ENCODE peak calls at places on chromosomes 4 and X, in eight cellular contexts. V, N, Q, Y, O, Z, E and M are unnamed samples.

GRCh38 chr4:166421556-166422156 is 548.6 kb downstream of the TLL1 start:
- DNase-seq in V (no peak), N (no peak), Q (no peak), Y (no peak), O (peak; percentile 94), Z (no peak), E (no peak), M (no peak)

GRCh38 chrX:9311411-9312160 is 153.3 kb upstream of the TBL1X start:
- DNase-seq in V (no peak), N (no peak), Q (no peak), Y (no peak), O (no peak), Z (no peak), E (no peak), M (no peak)

GRCh38 chr4:4555916-4556315 is 14.1 kb upstream of the STX18 start:
- DNase-seq in V (no peak), N (no peak), Q (no peak), Y (no peak), O (no peak), Z (no peak), E (no peak), M (no peak)

GRCh38 chrX:44898411-44899221 is 25.6 kb downstream of the KDM6A start:
- DNase-seq in V (no peak), N (no peak), Q (no peak), Y (peak; percentile 8), O (no peak), Z (no peak), E (no peak), M (no peak)

GRCh38 chrX:68832516-68833447 is 4.0 kb downstream of the EFNB1 start:
- DNase-seq in V (no peak), N (peak; percentile 9), Q (no peak), Y (no peak), O (no peak), Z (no peak), E (no peak), M (peak; percentile 16)

GRCh38 chrX:99522450-99522849 is 887.6 kb downstream of the PCDH19 start:
- DNase-seq in V (no peak), N (no peak), Q (no peak), Y (no peak), O (no peak), Z (no peak), E (no peak), M (no peak)

GRCh38 chr4:157075401-157075800 is 549 bp upstream of the GLRB start:
- DNase-seq in V (no peak), N (no peak), Q (no peak), Y (no peak), O (no peak), Z (no peak), E (no peak), M (no peak)

GRCh38 chrX:154695913-154696312 is 42.5 kb upstream of the CTAG2 start:
- DNase-seq in V (no peak), N (no peak), Q (no peak), Y (no peak), O (no peak), Z (no peak), E (no peak), M (no peak)

GRCh38 chr4:124806403-124806802 is 93.9 kb upstream of the ANKRD50 start:
- DNase-seq in V (no peak), N (no peak), Q (no peak), Y (no peak), O (no peak), Z (no peak), E (no peak), M (no peak)

GRCh38 chr4:128570380-128570779 is 239.1 kb upstream of the JADE1 start:
- DNase-seq in V (no peak), N (no peak), Q (no peak), Y (no peak), O (peak; percentile 77), Z (peak; percentile 20), E (no peak), M (peak; percentile 29)

GRCh38 chrX:13691845-13692334 is 3.0 kb downstream of the RAB9A start:
- DNase-seq in V (no peak), N (no peak), Q (peak; percentile 25), Y (no peak), O (no peak), Z (no peak), E (no peak), M (no peak)

GRCh38 chr4:31045724-31046318 is 325.7 kb downstream of the PCDH7 start:
- DNase-seq in V (no peak), N (no peak), Q (peak; percentile 35), Y (no peak), O (no peak), Z (peak; percentile 9), E (no peak), M (no peak)

GRCh38 chr4:169253087-169253675 is 17.6 kb downstream of the SH3RF1 start:
- DNase-seq in V (no peak), N (no peak), Q (no peak), Y (no peak), O (no peak), Z (no peak), E (no peak), M (no peak)
- H3K4me1 ChIP-seq in V (peaks cover 21% of the 10 kb centered on the region), N (peaks cover 61% of the 10 kb centered on the region), Q (peaks cover 91% of the 10 kb centered on the region), Y (no peaks in the 10 kb centered on the region), O (peaks cover 58% of the 10 kb centered on the region), Z (peaks cover 91% of the 10 kb centered on the region), E (peaks cover 8% of the 10 kb centered on the region), M (peaks cover 39% of the 10 kb centered on the region)

GRCh38 chr4:121939690-121940089 is 12.2 kb downstream of the TRPC3 start:
- DNase-seq in V (no peak), N (no peak), Q (no peak), Y (no peak), O (no peak), Z (no peak), E (no peak), M (no peak)
- H3K4me1 ChIP-seq in V (no peaks in the 10 kb centered on the region), N (no peaks in the 10 kb centered on the region), Q (no peaks in the 10 kb centered on the region), Y (no peaks in the 10 kb centered on the region), O (no peaks in the 10 kb centered on the region), Z (no peaks in the 10 kb centered on the region), E (no peaks in the 10 kb centered on the region), M (no peaks in the 10 kb centered on the region)

DNA sequence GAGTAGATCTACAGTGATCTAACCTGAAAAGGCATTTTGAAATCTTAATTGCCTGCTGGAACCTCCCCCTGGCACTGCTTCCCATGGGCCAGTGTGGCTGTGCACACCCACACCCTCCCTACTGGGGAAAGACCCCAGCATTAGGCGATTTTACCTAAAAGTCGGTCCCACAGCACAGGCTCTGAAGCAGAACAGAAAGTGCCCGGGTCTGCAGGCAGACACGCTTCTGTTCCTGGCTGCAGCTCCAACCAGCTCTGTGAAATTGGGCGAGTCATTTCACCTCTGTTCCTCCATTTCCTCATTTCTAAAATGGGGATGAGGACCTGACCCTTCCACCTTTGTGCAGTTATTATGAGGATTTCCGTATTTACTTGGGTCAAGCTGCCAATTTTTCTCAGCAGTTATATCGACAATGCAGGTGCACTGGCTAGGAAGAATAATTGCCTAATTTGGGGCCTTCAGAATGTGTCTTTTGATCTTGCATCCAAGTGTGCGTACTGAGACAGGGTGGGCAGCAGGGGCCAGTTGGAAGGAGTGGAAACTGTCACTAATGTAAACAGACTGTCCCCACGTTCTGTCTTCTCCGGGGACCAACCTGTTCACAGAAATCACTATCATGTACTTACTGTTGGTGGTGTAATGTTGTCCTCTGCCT is 7.1 kb downstream of the KLF3 start:
- DNase-seq in V (no peak), N (no peak), Q (no peak), Y (no peak), O (no peak), Z (peak; percentile 51), E (no peak), M (no peak)
- H3K4me1 ChIP-seq in V (peaks cover 36% of the 10 kb centered on the region), N (peaks cover 97% of the 10 kb centered on the region), Q (peaks cover 85% of the 10 kb centered on the region), Y (peaks cover 14% of the 10 kb centered on the region), O (peaks cover 76% of the 10 kb centered on the region), Z (peaks cover 96% of the 10 kb centered on the region), E (peaks cover 17% of the 10 kb centered on the region), M (peaks cover 96% of the 10 kb centered on the region)

GRCh38 chr4:70761276-70761816 is 39.6 kb downstream of the RUFY3 start:
- DNase-seq in V (no peak), N (peak; percentile 46), Q (no peak), Y (no peak), O (no peak), Z (no peak), E (no peak), M (no peak)

GRCh38 chr4:70754990-70755688 is 33.4 kb downstream of the RUFY3 start:
- DNase-seq in V (no peak), N (no peak), Q (no peak), Y (no peak), O (no peak), Z (no peak), E (no peak), M (no peak)

GRCh38 chr4:70759126-70759525 is 37.4 kb downstream of the RUFY3 start:
- DNase-seq in V (no peak), N (no peak), Q (no peak), Y (no peak), O (no peak), Z (no peak), E (no peak), M (no peak)

GRCh38 chr4:70754470-70754869 is 32.7 kb downstream of the RUFY3 start:
- DNase-seq in V (no peak), N (no peak), Q (no peak), Y (no peak), O (no peak), Z (no peak), E (no peak), M (no peak)

DNA sequence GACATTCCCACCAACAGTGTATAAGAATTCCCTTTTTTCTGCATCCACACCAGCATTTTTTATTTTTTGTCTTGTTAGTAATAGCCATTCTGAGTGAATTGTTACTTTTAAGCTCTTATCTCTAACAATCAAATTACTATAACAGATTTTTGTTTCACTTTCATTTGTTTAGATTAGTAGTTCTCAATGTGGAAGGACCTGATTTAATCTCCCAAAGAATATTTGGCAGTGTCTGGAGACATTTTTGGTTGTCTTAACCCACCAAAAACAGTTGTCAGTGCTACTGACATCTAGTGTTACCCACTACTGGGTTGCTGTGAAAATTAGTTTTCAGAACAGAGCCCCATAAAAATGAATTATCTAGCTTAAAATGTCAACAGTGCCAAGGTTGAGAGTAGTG is 37.9 kb downstream of the RUFY3 start:
- DNase-seq in V (no peak), N (no peak), Q (no peak), Y (no peak), O (no peak), Z (no peak), E (no peak), M (no peak)
- H3K4me1 ChIP-seq in V (no peaks in the 10 kb centered on the region), N (peaks cover 35% of the 10 kb centered on the region), Q (no peaks in the 10 kb centered on the region), Y (peaks cover 33% of the 10 kb centered on the region), O (no peaks in the 10 kb centered on the region), Z (peaks cover 18% of the 10 kb centered on the region), E (no peaks in the 10 kb centered on the region), M (no peaks in the 10 kb centered on the region)

GRCh38 chr4:84366111-84366510 is 133.0 kb downstream of the NKX6-1 start:
- DNase-seq in V (no peak), N (no peak), Q (no peak), Y (no peak), O (no peak), Z (no peak), E (no peak), M (no peak)
- H3K4me1 ChIP-seq in V (no peaks in the 10 kb centered on the region), N (no peaks in the 10 kb centered on the region), Q (no peaks in the 10 kb centered on the region), Y (no peaks in the 10 kb centered on the region), O (no peaks in the 10 kb centered on the region), Z (no peaks in the 10 kb centered on the region), E (peaks cover 4% of the 10 kb centered on the region), M (no peaks in the 10 kb centered on the region)

GRCh38 chr4:2848449-2848848 is 4.8 kb downstream of the ADD1 start:
- DNase-seq in V (no peak), N (no peak), Q (no peak), Y (no peak), O (no peak), Z (no peak), E (no peak), M (no peak)
- H3K4me1 ChIP-seq in V (peaks cover 5% of the 10 kb centered on the region), N (peaks cover 68% of the 10 kb centered on the region), Q (peaks cover 83% of the 10 kb centered on the region), Y (peaks cover 42% of the 10 kb centered on the region), O (peaks cover 29% of the 10 kb centered on the region), Z (peaks cover 82% of the 10 kb centered on the region), E (no peaks in the 10 kb centered on the region), M (peaks cover 75% of the 10 kb centered on the region)

GRCh38 chrX:107677909-107678308 is 49.6 kb downstream of the PRPS1 start:
- DNase-seq in V (peak; percentile 65), N (no peak), Q (no peak), Y (no peak), O (peak; percentile 73), Z (no peak), E (no peak), M (no peak)
- H3K4me1 ChIP-seq in V (peaks cover 8% of the 10 kb centered on the region), N (peaks cover 34% of the 10 kb centered on the region), Q (peaks cover 50% of the 10 kb centered on the region), Y (peaks cover 24% of the 10 kb centered on the region), O (peaks cover 19% of the 10 kb centered on the region), Z (peaks cover 38% of the 10 kb centered on the region), E (no peaks in the 10 kb centered on the region), M (peaks cover 25% of the 10 kb centered on the region)